ENCODE peak calls at places on chromosome 20, in eight cellular contexts. M is colonic mucosa, O is transverse colon, I is left ventricle myocardium inferior, P is breast epithelium, S is heart right ventricle, K is left lung, R is ascending aorta. U is an unnamed sample. For H3K4me1, the result is how much of the 10 kb centered on the place peaks cover.

GRCh38 chr20:14741616-14742015 is 404.2 kb upstream of the FLRT3 start:
- DNase-seq in M (no peak), O (no peak), I (no peak), P (no peak), S (no peak), K (no peak), R (no peak), U (no peak)

GRCh38 chr20:51508158-51508557 is 34.4 kb downstream of the NFATC2 start:
- DNase-seq in M (no peak), O (no peak), I (no peak), P (no peak), S (no peak), K (no peak), R (no peak), U (no peak)

GRCh38 chr20:59573837-59574236 is 30.5 kb upstream of the PHACTR3 start:
- DNase-seq in M (no peak), O (no peak), I (no peak), P (no peak), S (no peak), K (no peak), R (peak), U (no peak)

GRCh38 chr20:35518975-35519374 is 10.5 kb downstream of the C20orf173 start:
- DNase-seq in M (no peak), O (no peak), I (no peak), P (no peak), S (no peak), K (no peak), R (no peak), U (no peak)

GRCh38 chr20:22374678-22375590 is 209.4 kb downstream of the FOXA2 start:
- DNase-seq in M (no peak), O (no peak), I (no peak), P (no peak), S (no peak), K (no peak), R (no peak), U (no peak)

GRCh38 chr20:5608448-5609161 is 141.6 kb upstream of the SHLD1 start:
- DNase-seq in M (no peak), O (no peak), I (no peak), P (no peak), S (no peak), K (no peak), R (no peak), U (no peak)

GRCh38 chr20:36147707-36148106 is 6.8 kb upstream of the EPB41L1 start:
- DNase-seq in M (no peak), O (no peak), I (no peak), P (no peak), S (no peak), K (peak), R (no peak), U (no peak)

GRCh38 chr20:13336308-13337089 is 115.4 kb downstream of the ISM1 start:
- DNase-seq in M (no peak), O (no peak), I (no peak), P (no peak), S (no peak), K (no peak), R (no peak), U (no peak)

GRCh38 chr20:52937701-52938100 is 34.5 kb upstream of the TSHZ2 start:
- DNase-seq in M (no peak), O (no peak), I (no peak), P (no peak), S (no peak), K (no peak), R (no peak), U (no peak)

DNA sequence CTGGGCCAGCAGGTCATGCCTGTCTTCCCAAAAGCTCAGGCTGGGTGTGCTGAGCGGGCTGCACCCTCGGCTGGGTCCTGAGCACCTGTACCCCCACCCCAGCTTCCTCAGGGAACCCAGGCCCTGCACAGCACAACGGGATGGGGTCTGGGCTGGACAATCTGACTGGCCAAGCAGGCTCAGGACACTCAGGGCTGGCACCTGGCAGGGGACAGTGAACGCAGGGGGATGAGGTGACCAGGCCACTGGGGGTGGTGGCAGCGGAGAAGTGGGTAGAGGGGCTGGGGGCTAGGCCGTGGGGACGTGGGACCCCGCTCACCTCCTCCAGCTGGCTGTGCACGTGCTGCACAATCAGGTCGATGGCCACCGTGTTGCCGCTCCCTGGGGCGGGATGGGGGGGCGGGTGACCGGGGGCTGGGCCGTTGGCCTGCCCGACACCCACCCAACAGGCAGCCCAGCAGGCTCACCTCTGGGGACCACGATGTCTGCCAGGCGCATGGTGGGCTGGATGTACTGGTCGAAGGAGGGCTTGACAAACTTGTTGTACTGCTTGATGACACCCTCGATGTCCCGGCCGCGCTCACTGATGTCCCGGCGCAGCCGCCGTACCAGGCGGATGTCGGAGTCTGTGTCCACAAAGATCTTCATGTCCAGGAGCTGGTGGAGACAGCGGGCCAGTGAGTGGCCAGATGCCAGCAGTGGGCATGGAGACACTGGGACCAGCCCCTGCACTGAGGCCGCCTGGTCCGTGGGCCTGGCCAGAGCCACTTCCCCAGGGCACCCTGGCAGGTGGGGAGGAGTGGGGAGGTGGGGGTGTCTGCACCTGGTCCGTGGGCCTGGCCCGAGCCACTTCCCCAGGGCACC is 11.9 kb downstream of the UCKL1 start:
- DNase-seq in M (no peak), O (no peak), I (no peak), P (no peak), S (peak), K (peak), R (no peak), U (peak)
- H3K27ac ChIP-seq in M (no peak), O (no peak), I (peak), P (peak), S (no peak), K (no peak), R (no peak), U (no peak)

DNA sequence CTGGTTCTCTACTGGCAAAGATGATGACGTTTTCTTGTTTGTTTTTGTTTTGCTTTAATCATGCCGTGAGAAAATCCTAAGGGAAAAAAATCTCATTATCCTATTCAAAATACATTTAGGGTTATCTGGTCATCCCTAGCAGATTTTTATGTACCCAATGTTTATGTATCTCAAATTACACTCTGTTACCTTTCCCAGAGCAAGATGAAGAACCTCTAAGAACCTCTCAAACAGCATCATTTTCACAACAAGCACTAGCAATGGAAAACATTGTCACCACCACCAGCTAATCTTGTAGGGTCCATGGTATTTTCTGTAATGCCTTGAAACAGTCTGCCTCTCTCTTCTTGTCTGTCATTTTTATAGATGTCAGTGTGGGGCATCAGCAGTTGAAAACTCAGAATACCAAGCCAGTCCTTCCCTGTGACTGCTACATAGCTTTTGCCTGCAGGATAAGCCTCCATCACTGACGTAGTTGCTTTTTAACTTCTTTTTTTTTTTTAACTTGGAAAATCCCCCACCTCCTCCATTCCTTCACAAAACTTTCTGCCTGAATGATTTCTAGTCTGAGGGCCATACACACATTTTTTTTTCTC is 2.4 kb upstream of the SNAP25 start:
- DNase-seq in M (no peak), O (no peak), I (no peak), P (no peak), S (no peak), K (no peak), R (no peak), U (no peak)
- H3K4me3 ChIP-seq in M (no peak), O (no peak), I (no peak), P (no peak), S (no peak), K (no peak), R (no peak), U (no peak)

DNA sequence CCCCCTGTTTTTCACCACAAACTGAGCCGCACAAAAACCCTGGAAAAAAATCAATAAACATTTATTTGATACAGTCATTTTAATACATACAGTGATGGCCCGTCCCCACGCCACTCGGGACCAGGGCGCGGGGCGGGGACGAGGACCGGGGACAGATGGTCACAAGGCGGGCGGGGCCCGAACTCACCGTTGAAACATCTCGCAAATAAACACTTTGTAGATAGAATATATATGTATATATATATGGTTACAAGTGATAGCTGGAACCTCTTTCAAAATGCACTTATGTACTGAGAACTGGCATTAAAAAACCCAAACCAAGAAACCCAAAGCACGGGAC is 418 bp upstream of the UCKL1 start:
- DNase-seq in M (no peak), O (no peak), I (no peak), P (no peak), S (no peak), K (no peak), R (no peak), U (no peak)
- H3K4me1 ChIP-seq in M (under half), O (under half), I (half or more), P (under half), S (half or more), K (under half), R (under half), U (under half)

DNA sequence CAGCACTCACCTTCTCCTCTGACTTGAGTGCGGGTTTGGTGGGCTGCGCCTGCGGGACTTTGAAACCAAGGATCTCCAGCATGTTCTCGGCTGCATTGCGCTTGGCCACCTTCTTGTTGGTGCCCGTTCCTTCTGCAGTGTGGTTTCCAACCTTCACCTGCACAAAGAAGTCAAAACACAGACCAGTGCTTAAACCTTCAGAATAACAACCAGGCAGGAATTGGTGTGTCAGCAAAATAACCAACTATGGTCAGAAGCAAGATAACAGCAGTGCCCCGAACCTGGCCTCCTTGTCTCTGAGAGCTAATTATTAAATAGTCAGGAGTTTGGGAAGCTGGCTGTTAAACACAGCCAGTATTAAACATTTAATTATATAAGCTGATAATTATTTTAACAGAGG is 68.2 kb downstream of the STAU1 start:
- DNase-seq in M (no peak), O (no peak), I (no peak), P (no peak), S (no peak), K (no peak), R (no peak), U (no peak)
- H3K27ac ChIP-seq in M (no peak), O (no peak), I (no peak), P (no peak), S (no peak), K (no peak), R (no peak), U (no peak)

U was measured in right cardiac atrium.